ENCODE peak calls at places on chromosome 3, in six cellular contexts. One of them, this sample, is unnamed.

GRCh38 chr3:123636431-123636841 is 51.6 kb upstream of the HACD2 start:
- DNase-seq in Calu3: no peak
- DNase-seq in mucosa of descending colon: no peak
- DNase-seq in transverse colon: no peak
- DNase-seq in RWPE1: no peak
- DNase-seq in MCF 10A: no peak
- DNase-seq in this sample: no peak

GRCh38 chr3:160486459-160486869 is 36.9 kb upstream of the TRIM59 start:
- DNase-seq in Calu3: peak; percentile 19
- DNase-seq in mucosa of descending colon: peak; percentile 35
- DNase-seq in transverse colon: no peak
- DNase-seq in RWPE1: no peak
- DNase-seq in MCF 10A: peak; percentile 53
- DNase-seq in this sample: peak; percentile 27

GRCh38 chr3:52059781-52060180 is 3.4 kb upstream of the DUSP7 start:
- DNase-seq in Calu3: no peak
- DNase-seq in mucosa of descending colon: no peak
- DNase-seq in transverse colon: no peak
- DNase-seq in RWPE1: no peak
- DNase-seq in MCF 10A: no peak
- DNase-seq in this sample: no peak

GRCh38 chr3:42071720-42072582 is 19.2 kb upstream of the TRAK1 start:
- DNase-seq in Calu3: no peak
- DNase-seq in mucosa of descending colon: peak; percentile 70
- DNase-seq in transverse colon: peak; percentile 75
- DNase-seq in RWPE1: peak; percentile 83
- DNase-seq in MCF 10A: peak; percentile 94
- DNase-seq in this sample: peak; percentile 35

GRCh38 chr3:55204417-55204816 is 276.6 kb upstream of the LRTM1 start:
- DNase-seq in Calu3: no peak
- DNase-seq in mucosa of descending colon: no peak
- DNase-seq in transverse colon: no peak
- DNase-seq in RWPE1: no peak
- DNase-seq in MCF 10A: no peak
- DNase-seq in this sample: no peak

GRCh38 chr3:157023211-157023610 is 136.7 kb downstream of the CCNL1 start:
- DNase-seq in Calu3: no peak
- DNase-seq in mucosa of descending colon: no peak
- DNase-seq in transverse colon: no peak
- DNase-seq in RWPE1: no peak
- DNase-seq in MCF 10A: no peak
- DNase-seq in this sample: peak; percentile 47

GRCh38 chr3:13461169-13462124 is 18.7 kb upstream of the HDAC11 start:
- DNase-seq in Calu3: peak; percentile 83
- DNase-seq in mucosa of descending colon: peak; percentile 62
- DNase-seq in transverse colon: peak; percentile 64
- DNase-seq in RWPE1: peak; percentile 33
- DNase-seq in MCF 10A: peak; percentile 55
- DNase-seq in this sample: no peak

GRCh38 chr3:55491296-55491816 is 4.2 kb upstream of the WNT5A start:
- DNase-seq in Calu3: no peak
- DNase-seq in mucosa of descending colon: peak; percentile 39
- DNase-seq in transverse colon: peak; percentile 43
- DNase-seq in RWPE1: peak; percentile 21
- DNase-seq in MCF 10A: peak; percentile 68
- DNase-seq in this sample: peak; percentile 87

GRCh38 chr3:26084629-26085028 is 294.7 kb downstream of the OXSM start:
- DNase-seq in Calu3: no peak
- DNase-seq in mucosa of descending colon: no peak
- DNase-seq in transverse colon: no peak
- DNase-seq in RWPE1: no peak
- DNase-seq in MCF 10A: no peak
- DNase-seq in this sample: no peak

GRCh38 chr3:44339181-44339741 is 695 bp downstream of the TCAIM start:
- DNase-seq in Calu3: no peak
- DNase-seq in mucosa of descending colon: peak; percentile 24
- DNase-seq in transverse colon: no peak
- DNase-seq in RWPE1: no peak
- DNase-seq in MCF 10A: no peak
- DNase-seq in this sample: no peak

GRCh38 chr3:44338010-44338827 is at the start of gene TCAIM:
- DNase-seq in Calu3: peak; percentile 97
- DNase-seq in mucosa of descending colon: peak; percentile 99
- DNase-seq in transverse colon: peak; percentile 99
- DNase-seq in RWPE1: peak; percentile 98
- DNase-seq in MCF 10A: peak; percentile 98
- DNase-seq in this sample: peak; percentile 92

GRCh38 chr3:44339990-44340389 is 1.4 kb downstream of the TCAIM start:
- DNase-seq in Calu3: no peak
- DNase-seq in mucosa of descending colon: no peak
- DNase-seq in transverse colon: no peak
- DNase-seq in RWPE1: no peak
- DNase-seq in MCF 10A: no peak
- DNase-seq in this sample: no peak

GRCh38 chr3:44338828-44339127 is 212 bp downstream of the TCAIM start:
- DNase-seq in Calu3: no peak
- DNase-seq in mucosa of descending colon: no peak
- DNase-seq in transverse colon: no peak
- DNase-seq in RWPE1: no peak
- DNase-seq in MCF 10A: no peak
- DNase-seq in this sample: no peak

GRCh38 chr3:44337253-44337652 is 1.3 kb upstream of the TCAIM start:
- DNase-seq in Calu3: no peak
- DNase-seq in mucosa of descending colon: no peak
- DNase-seq in transverse colon: no peak
- DNase-seq in RWPE1: no peak
- DNase-seq in MCF 10A: no peak
- DNase-seq in this sample: no peak
- TF ChIP-seq CTCF in Calu3: no peak
- TF ChIP-seq CTCF in mucosa of descending colon: no peak
- TF ChIP-seq CTCF in transverse colon: no peak
- TF ChIP-seq CTCF in RWPE1: no peak
- TF ChIP-seq CTCF in MCF 10A: no peak
- TF ChIP-seq CTCF in this sample: peak; percentile 16

GRCh38 chr3:50154476-50154839 is 666 bp upstream of the SEMA3F start:
- DNase-seq in Calu3: peak; percentile 29
- DNase-seq in mucosa of descending colon: no peak
- DNase-seq in transverse colon: no peak
- DNase-seq in RWPE1: no peak
- DNase-seq in MCF 10A: no peak
- DNase-seq in this sample: no peak
- TF ChIP-seq CTCF in Calu3: peak; percentile 14
- TF ChIP-seq CTCF in mucosa of descending colon: peak; percentile 8
- TF ChIP-seq CTCF in transverse colon: no peak
- TF ChIP-seq CTCF in RWPE1: no peak
- TF ChIP-seq CTCF in MCF 10A: no peak
- TF ChIP-seq CTCF in this sample: peak; percentile 10

DNA sequence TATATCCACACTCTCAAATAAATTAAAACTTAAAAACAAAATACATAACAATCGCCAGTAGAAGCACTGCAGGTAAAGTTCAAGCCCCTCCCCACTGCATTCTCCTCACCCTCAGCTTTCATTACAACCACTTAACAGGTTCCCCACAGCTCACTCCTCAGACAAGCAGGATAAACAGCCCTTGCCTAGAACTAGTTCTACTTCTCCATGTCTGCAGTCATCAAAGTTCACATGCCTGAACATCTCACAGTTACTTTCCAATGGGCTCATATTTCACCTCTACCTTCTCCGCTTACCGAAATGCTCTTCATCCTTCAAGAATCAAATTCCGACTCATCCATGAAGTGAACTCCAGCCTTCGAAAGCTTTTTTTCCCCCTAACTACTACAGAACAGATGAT is 4.1 kb downstream of the YEATS2 start:
- DNase-seq in Calu3: no peak
- DNase-seq in mucosa of descending colon: no peak
- DNase-seq in transverse colon: no peak
- DNase-seq in RWPE1: no peak
- DNase-seq in MCF 10A: no peak
- DNase-seq in this sample: no peak
- TF ChIP-seq CTCF in Calu3: no peak
- TF ChIP-seq CTCF in mucosa of descending colon: no peak
- TF ChIP-seq CTCF in transverse colon: no peak
- TF ChIP-seq CTCF in RWPE1: no peak
- TF ChIP-seq CTCF in MCF 10A: no peak
- TF ChIP-seq CTCF in this sample: no peak

GRCh38 chr3:57910988-57911387 is 97.2 kb upstream of the FLNB start:
- DNase-seq in Calu3: peak; percentile 47
- DNase-seq in mucosa of descending colon: peak; percentile 28
- DNase-seq in transverse colon: no peak
- DNase-seq in RWPE1: no peak
- DNase-seq in MCF 10A: peak; percentile 40
- DNase-seq in this sample: no peak
- TF ChIP-seq CTCF in Calu3: peak; percentile 30
- TF ChIP-seq CTCF in mucosa of descending colon: no peak
- TF ChIP-seq CTCF in transverse colon: no peak
- TF ChIP-seq CTCF in RWPE1: peak; percentile 24
- TF ChIP-seq CTCF in MCF 10A: peak; percentile 24
- TF ChIP-seq CTCF in this sample: peak; percentile 46

This sample was measured in astrocyte of the cerebellum.